ENCODE peak calls at places on chromosomes 13 and 19, in six cellular contexts. N is KBM-7, I is GOT3, M is GM04504, O is NCI-H1417, W is substantia nigra. B is an unnamed sample.

GRCh38 chr19:45280471-45280961 is 29.4 kb downstream of the MARK4 start:
- DNase-seq in N (no peak), I (no peak), M (no peak), O (no peak), W (no peak), B (no peak)

GRCh38 chr13:101292711-101293110 is 123.6 kb downstream of the NALCN start:
- DNase-seq in N (no peak), I (no peak), M (no peak), O (no peak), W (no peak), B (no peak)

GRCh38 chr13:48431431-48431830 is 18.5 kb upstream of the LPAR6 start:
- DNase-seq in N (peak; percentile 61), I (no peak), M (no peak), O (no peak), W (no peak), B (no peak)

GRCh38 chr19:11530432-11530831 is 1.5 kb upstream of the ECSIT start:
- DNase-seq in N (peak; percentile 83), I (no peak), M (no peak), O (peak; percentile 87), W (peak; percentile 86), B (no peak)

GRCh38 chr13:97938701-97939475 is 14.6 kb upstream of the IPO5 start:
- DNase-seq in N (no peak), I (no peak), M (no peak), O (no peak), W (no peak), B (no peak)

GRCh38 chr19:23523863-23524262 is 128.6 kb upstream of the ZNF91 start:
- DNase-seq in N (no peak), I (no peak), M (no peak), O (no peak), W (no peak), B (no peak)

GRCh38 chr19:47183579-47183978 is 47.4 kb downstream of the BBC3 start:
- DNase-seq in N (no peak), I (no peak), M (no peak), O (no peak), W (peak; percentile 4), B (no peak)

GRCh38 chr19:8004723-8005513 is 523 bp downstream of the ELAVL1 start:
- DNase-seq in N (peak; percentile 51), I (no peak), M (no peak), O (peak; percentile 60), W (no peak), B (no peak)

GRCh38 chr19:41532526-41532925 is 43.4 kb upstream of the CEACAM21 start:
- DNase-seq in N (no peak), I (no peak), M (no peak), O (no peak), W (no peak), B (no peak)

GRCh38 chr19:39479916-39480315 is 722 bp upstream of the TIMM50 start:
- DNase-seq in N (peak; percentile 32), I (no peak), M (no peak), O (peak; percentile 23), W (no peak), B (no peak)

GRCh38 chr13:30982911-30983310 is 50.5 kb downstream of the TEX26 start:
- DNase-seq in N (no peak), I (no peak), M (no peak), O (no peak), W (no peak), B (no peak)

B was measured in SK-N-MC.